ENCODE peak calls at places on chromosomes 16 and 17, in six cellular contexts. F is OCI-LY7, M is AG04450, G is substantia nigra, P is GM04504, L is epithelial cell of prostate. N is an unnamed sample.

GRCh38 chr16:66070140-66070887 is 296.2 kb upstream of the CDH5 start:
- DNase-seq in M (peak), P (no peak), L (no peak), F (no peak), G (peak), N (no peak)

GRCh38 chr17:50129946-50130777 is at the start of gene SAMD14:
- DNase-seq in F (no peak), P (no peak), G (peak), L (no peak), M (no peak), N (no peak)

GRCh38 chr17:51120357-51120738 is 320 bp downstream of the SPAG9 start:
- DNase-seq in P (peak), L (no peak), M (no peak), F (peak), G (peak), N (no peak)

GRCh38 chr16:50461400-50461760 is 86.8 kb upstream of the NKD1 start:
- DNase-seq in F (no peak), P (no peak), L (no peak), M (no peak), G (no peak), N (no peak)

GRCh38 chr16:72848759-72849664 is 198.9 kb downstream of the ZFHX3 start:
- DNase-seq in F (no peak), P (peak), G (peak), L (peak), M (peak), N (peak)

GRCh38 chr16:68005786-68006286 is 6.6 kb upstream of the DPEP2 start:
- DNase-seq in M (no peak), F (peak), G (no peak), L (peak), P (no peak), N (no peak)

GRCh38 chr17:45020354-45021138 is 30.9 kb downstream of the DCAKD start:
- DNase-seq in L (no peak), G (no peak), M (no peak), F (no peak), P (no peak), N (no peak)

GRCh38 chr16:67207857-67208524 is 9.1 kb downstream of the ELMO3 start:
- DNase-seq in M (no peak), F (no peak), L (no peak), G (no peak), P (no peak), N (no peak)

GRCh38 chr17:9529033-9529748 is 46.4 kb downstream of the STX8 start:
- DNase-seq in P (no peak), M (no peak), G (no peak), F (peak), L (no peak), N (no peak)

GRCh38 chr17:9912146-9913099 is 7.4 kb upstream of the RCVRN start:
- DNase-seq in P (no peak), F (no peak), M (no peak), L (no peak), G (no peak), N (no peak)

GRCh38 chr17:61806081-61806828 is 57.1 kb downstream of the BRIP1 start:
- DNase-seq in M (no peak), P (no peak), L (no peak), G (no peak), F (no peak), N (no peak)

GRCh38 chr17:44846206-44846605 is 1.5 kb upstream of the HIGD1B start:
- DNase-seq in G (no peak), M (no peak), P (no peak), L (no peak), F (no peak), N (no peak)

GRCh38 chr17:64063766-64064224 is 43.4 kb upstream of the ICAM2 start:
- DNase-seq in L (peak), P (no peak), G (no peak), M (no peak), F (peak), N (no peak)